ENCODE peak calls at places on chromosomes 12 and 14, in eight cellular contexts. A is HCT116, W is HL-60, R is K562, Y is SK-N-SH, Z is HepG2, F is GM23338, X is GM12878. P is an unnamed sample.
A peak's percentile ranks its signal among the peaks of the same experiment; 100 is the strongest.

GRCh38 chr14:76413962-76414665 is 38.2 kb downstream of the ESRRB start:
- DNase-seq in A (no peak), W (no peak), R (no peak), Y (peak; percentile 45), Z (no peak), F (peak; percentile 46), X (no peak), P (no peak)

GRCh38 chr14:68748691-68749090 is 44.2 kb downstream of the ZFP36L1 start:
- DNase-seq in A (no peak), W (no peak), R (no peak), Y (no peak), Z (no peak), F (no peak), X (no peak), P (no peak)

GRCh38 chr12:54750-55535 is 11.6 kb upstream of the IQSEC3 start:
- DNase-seq in A (no peak), W (no peak), R (peak; percentile 15), Y (no peak), Z (no peak), F (peak; percentile 43), X (no peak), P (no peak)

GRCh38 chr14:50612795-50613194 is 52.9 kb downstream of the ATL1 start:
- DNase-seq in A (no peak), W (no peak), R (no peak), Y (no peak), Z (no peak), F (no peak), X (no peak), P (no peak)

GRCh38 chr12:54933381-54933780 is 51.2 kb downstream of the TESPA1 start:
- DNase-seq in A (no peak), W (no peak), R (no peak), Y (no peak), Z (no peak), F (no peak), X (peak; percentile 2), P (no peak)

GRCh38 chr12:91542048-91542447 is 359.4 kb upstream of the DCN start:
- DNase-seq in A (no peak), W (no peak), R (no peak), Y (no peak), Z (no peak), F (no peak), X (no peak), P (no peak)

GRCh38 chr12:22856120-22856699 is 231.2 kb downstream of the ETNK1 start:
- DNase-seq in A (peak; percentile 7), W (no peak), R (peak; percentile 18), Y (peak; percentile 37), Z (peak; percentile 20), F (peak; percentile 67), X (no peak), P (peak; percentile 10)

GRCh38 chr12:112806721-112807120 is 15.2 kb downstream of the RPH3A start:
- DNase-seq in A (no peak), W (no peak), R (no peak), Y (no peak), Z (no peak), F (no peak), X (no peak), P (no peak)

GRCh38 chr14:81388236-81388801 is 11.8 kb downstream of the STON2 start:
- DNase-seq in A (no peak), W (no peak), R (no peak), Y (no peak), Z (no peak), F (no peak), X (no peak), P (no peak)

GRCh38 chr14:82778008-82778407 is 1244.4 kb upstream of the SEL1L start:
- DNase-seq in A (no peak), W (no peak), R (no peak), Y (no peak), Z (no peak), F (no peak), X (no peak), P (no peak)

GRCh38 chr12:84572186-84572585 is 340.4 kb downstream of the SLC6A15 start:
- DNase-seq in A (no peak), W (no peak), R (no peak), Y (no peak), Z (no peak), F (no peak), X (no peak), P (no peak)

GRCh38 chr14:74573421-74574091 is 38.5 kb downstream of the LTBP2 start:
- DNase-seq in A (no peak), W (no peak), R (no peak), Y (no peak), Z (no peak), F (peak; percentile 75), X (no peak), P (no peak)

GRCh38 chr14:55624913-55625312 is 44.9 kb downstream of the KTN1 start:
- DNase-seq in A (no peak), W (no peak), R (no peak), Y (no peak), Z (no peak), F (no peak), X (no peak), P (no peak)

GRCh38 chr12:47813491-47814196 is 6.1 kb downstream of the HDAC7 start:
- DNase-seq in A (no peak), W (peak; percentile 82), R (peak; percentile 53), Y (no peak), Z (no peak), F (peak; percentile 57), X (no peak), P (no peak)

GRCh38 chr14:79325071-79325470 is 886.2 kb downstream of the DIO2 start:
- DNase-seq in A (no peak), W (no peak), R (no peak), Y (no peak), Z (no peak), F (no peak), X (no peak), P (no peak)

GRCh38 chr12:114185036-114185435 is 218.9 kb upstream of the RBM19 start:
- DNase-seq in A (no peak), W (no peak), R (no peak), Y (no peak), Z (no peak), F (no peak), X (no peak), P (no peak)

GRCh38 chr12:46404225-46404631 is 31.7 kb upstream of the SLC38A2 start:
- DNase-seq in A (no peak), W (no peak), R (no peak), Y (no peak), Z (no peak), F (no peak), X (no peak), P (no peak)

GRCh38 chr12:46401703-46402102 is 29.1 kb upstream of the SLC38A2 start:
- DNase-seq in A (no peak), W (no peak), R (no peak), Y (no peak), Z (no peak), F (peak; percentile 52), X (no peak), P (no peak)

GRCh38 chr12:46403732-46404097 is 31.1 kb upstream of the SLC38A2 start:
- DNase-seq in A (no peak), W (no peak), R (no peak), Y (no peak), Z (no peak), F (no peak), X (no peak), P (no peak)

GRCh38 chr12:46402861-46403731 is 30.5 kb upstream of the SLC38A2 start:
- DNase-seq in A (no peak), W (no peak), R (no peak), Y (no peak), Z (peak; percentile 20), F (no peak), X (no peak), P (no peak)

DNA sequence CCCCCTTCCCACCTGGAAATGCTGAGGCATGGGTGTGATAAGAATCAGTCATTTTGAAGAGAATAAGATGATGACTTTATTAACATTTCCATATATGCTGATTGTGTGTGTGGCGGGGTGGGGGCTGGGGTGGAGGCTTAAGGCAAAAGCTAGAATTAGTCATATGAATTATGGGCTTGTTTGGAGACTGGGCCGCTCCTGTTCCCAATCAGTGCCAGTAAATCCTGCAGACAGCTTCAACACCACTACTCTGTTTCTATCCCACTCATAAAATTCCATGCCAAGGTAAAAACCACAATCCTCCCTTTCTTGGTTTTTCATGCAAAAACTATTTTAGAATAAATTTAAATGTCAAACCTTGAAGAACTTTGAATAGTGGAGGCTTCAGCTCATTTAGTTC is 29.9 kb upstream of the SLC38A2 start:
- DNase-seq in A (no peak), W (no peak), R (no peak), Y (no peak), Z (no peak), F (no peak), X (no peak), P (no peak)
- TF ChIP-seq REST in A (no peak), W (no peak), R (no peak), Y (peak; percentile 37), Z (no peak), F (no peak), X (no peak), P (no peak)

GRCh38 chr12:109191621-109192250 is 75.3 kb downstream of the ACACB start:
- DNase-seq in A (no peak), W (no peak), R (no peak), Y (no peak), Z (no peak), F (no peak), X (no peak), P (no peak)
- TF ChIP-seq CTCF in A (no peak), W (no peak), R (no peak), Y (no peak), Z (no peak), F (no peak), X (no peak), P (no peak)

GRCh38 chr12:70513441-70513840 is 123.8 kb downstream of the PTPRB start:
- DNase-seq in A (no peak), W (no peak), R (no peak), Y (no peak), Z (no peak), F (no peak), X (no peak), P (no peak)

GRCh38 chr12:70508178-70508577 is 129.1 kb downstream of the PTPRB start:
- DNase-seq in A (no peak), W (no peak), R (no peak), Y (no peak), Z (peak; percentile 7), F (no peak), X (no peak), P (no peak)

GRCh38 chr12:70507442-70507841 is 129.8 kb downstream of the PTPRB start:
- DNase-seq in A (no peak), W (no peak), R (no peak), Y (no peak), Z (no peak), F (peak; percentile 55), X (no peak), P (no peak)
- TF ChIP-seq POLR2AphosphoS5 in A (no peak), W (no peak), R (no peak), Y (no peak), Z (no peak), F (no peak), X (no peak), P (no peak)

DNA sequence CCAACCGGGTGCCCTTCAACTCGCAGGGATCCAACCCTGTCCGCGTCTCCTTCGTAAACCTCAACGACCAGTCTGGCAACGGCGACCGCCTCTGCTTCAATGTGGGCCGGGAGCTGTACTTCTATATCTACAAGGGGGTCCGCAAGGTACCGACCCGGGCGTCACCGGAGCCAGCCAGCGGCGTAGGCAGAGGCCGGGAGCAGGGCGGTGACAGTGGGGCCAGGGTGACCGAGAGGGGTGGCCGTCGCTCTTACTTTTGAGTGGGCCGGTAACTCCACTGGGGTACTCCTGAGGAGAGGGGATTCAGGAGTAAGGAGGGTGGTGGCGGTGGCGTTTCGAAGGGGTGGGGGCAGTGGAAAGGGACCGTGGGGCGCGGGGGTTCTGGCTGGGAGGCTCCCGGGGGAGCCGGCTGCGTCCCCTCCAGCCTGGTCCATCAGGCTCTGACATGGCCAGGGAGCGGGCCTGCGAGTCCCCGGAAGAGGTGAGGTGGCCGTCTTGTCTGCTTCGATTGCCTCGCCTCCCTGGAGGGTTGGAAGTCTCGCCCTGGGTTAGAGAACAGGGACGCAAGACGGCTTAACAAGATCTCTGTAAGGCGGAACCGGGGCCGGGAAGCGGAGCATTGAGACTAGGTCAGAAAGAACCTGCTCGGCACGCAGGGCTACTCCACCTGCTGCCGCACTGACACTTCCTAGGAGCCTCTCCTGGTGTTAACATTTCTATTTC is 491 bp downstream of the WDR20 start:
- DNase-seq in A (no peak), W (peak; percentile 29), R (peak; percentile 25), Y (peak; percentile 48), Z (peak; percentile 6), F (peak; percentile 43), X (no peak), P (no peak)
- TF ChIP-seq REST in A (no peak), W (peak; percentile 21), R (no peak), Y (no peak), Z (no peak), F (no peak), X (no peak), P (no peak)